ENCODE peak calls at places on chromosomes 13 and 19, in nine cellular contexts. D is activated effector memory CD4-positive, alpha-beta T cell treated with anti-CD3 and anti-CD28 coated beads, Interleukin-2, amount 50 U/mL, for 16 hours; R is CD8-positive, alpha-beta memory T cell; Q is NCI-H1694; K is stimulated activated CD4-positive, alpha-beta T cell treated with anti-CD3 and anti-CD28 coated beads, Interleukin-15, amount 100 ng/mL, for 1 hour; G is Right ventricle myocardium superior; Z is fibroblast of pulmonary artery; M is Caco-2; N is foreskin fibroblast. J is an unnamed sample.

GRCh38 chr13:99995503-99996176 is 14.1 kb downstream of the ZIC2 start:
- DNase-seq in M (no peak), Z (peak; percentile 21), D (no peak), N (no peak), K (no peak), Q (no peak), G (no peak), R (no peak), J (no peak)

GRCh38 chr19:42816901-42817300 is 51.4 kb upstream of the PSG8 start:
- DNase-seq in Z (no peak), D (no peak), N (peak; percentile 55), Q (no peak), M (no peak), K (no peak), G (no peak), R (no peak), J (no peak)

GRCh38 chr13:37490176-37490575 is 108.4 kb downstream of the POSTN start:
- DNase-seq in M (no peak), N (peak; percentile 43), K (no peak), Z (peak; percentile 16), G (no peak), Q (no peak), R (no peak), D (no peak), J (no peak)

GRCh38 chr13:30120133-30120822 is 187.1 kb downstream of the KATNAL1 start:
- DNase-seq in K (no peak), R (no peak), D (no peak), G (no peak), M (no peak), Q (no peak), Z (no peak), N (no peak), J (no peak)

GRCh38 chr19:44876930-44877530 is 14.0 kb upstream of the TOMM40 start:
- DNase-seq in Z (no peak), R (peak; percentile 20), G (no peak), Q (no peak), N (no peak), M (no peak), D (no peak), K (no peak), J (no peak)

GRCh38 chr19:46413262-46414031 is at the start of gene CCDC8:
- DNase-seq in D (no peak), Q (no peak), Z (peak; percentile 96), K (no peak), N (peak; percentile 97), R (no peak), M (no peak), G (peak; percentile 90), J (peak; percentile 89)

GRCh38 chr19:16608290-16608704 is 19.7 kb downstream of the MED26 start:
- DNase-seq in N (peak; percentile 91), R (no peak), Z (peak; percentile 90), D (no peak), G (peak; percentile 13), Q (no peak), M (no peak), K (no peak), J (no peak)

GRCh38 chr13:49495783-49496762 is at the start of gene PHF11:
- DNase-seq in D (peak; percentile 95), R (peak; percentile 92), Z (peak; percentile 66), M (peak; percentile 29), Q (no peak), K (peak; percentile 71), G (peak; percentile 90), N (peak; percentile 87), J (peak; percentile 75)

GRCh38 chr13:90510319-90510718 is 837.2 kb upstream of the MIR17HG start:
- DNase-seq in Z (no peak), D (no peak), R (no peak), K (no peak), Q (no peak), G (no peak), N (no peak), M (no peak), J (no peak)

GRCh38 chr19:47221080-47221841 is 9.7 kb downstream of the BBC3 start:
- DNase-seq in Z (no peak), N (no peak), K (no peak), D (no peak), Q (no peak), G (no peak), M (no peak), R (no peak), J (no peak)

GRCh38 chr13:67230243-67230773 is at the start of gene PCDH9:
- DNase-seq in N (peak; percentile 99), D (peak; percentile 92), K (peak; percentile 52), R (peak; percentile 84), M (peak; percentile 95), Z (peak; percentile 98), G (peak; percentile 98), Q (peak; percentile 91), J (peak; percentile 96)

GRCh38 chr13:111540486-111540885 is 220.0 kb downstream of the TEX29 start:
- DNase-seq in R (no peak), G (no peak), Z (no peak), M (no peak), N (no peak), K (no peak), D (no peak), Q (no peak), J (peak; percentile 44)

GRCh38 chr19:51689751-51690358 is 3.3 kb upstream of the SPACA6 start:
- DNase-seq in G (peak; percentile 58), M (peak; percentile 55), R (no peak), Q (no peak), D (no peak), K (no peak), Z (peak; percentile 64), N (peak; percentile 47), J (peak; percentile 82)

GRCh38 chr13:21933001-21933400 is 262.1 kb downstream of the FGF9 start:
- DNase-seq in Z (no peak), D (no peak), Q (no peak), M (no peak), R (no peak), N (no peak), G (no peak), K (no peak), J (no peak)

GRCh38 chr13:48142437-48142836 is 47.5 kb upstream of the MED4 start:
- DNase-seq in Z (no peak), M (no peak), Q (no peak), D (no peak), N (no peak), K (no peak), R (no peak), G (no peak), J (no peak)

GRCh38 chr19:40962460-40962961 is 28.6 kb upstream of the CYP2B6 start:
- DNase-seq in Z (peak; percentile 27), G (no peak), R (no peak), M (peak; percentile 16), N (peak; percentile 4), Q (no peak), D (no peak), K (no peak), J (no peak)

GRCh38 chr19:12867120-12868099 is 13.8 kb downstream of the DNASE2 start:
- DNase-seq in M (peak; percentile 58), Q (no peak), G (peak; percentile 72), Z (peak; percentile 61), N (peak; percentile 76), R (peak; percentile 65), K (peak; percentile 37), D (peak; percentile 88), J (peak; percentile 87)

GRCh38 chr19:49294401-49294800 is 30.6 kb downstream of the SLC6A16 start:
- DNase-seq in K (no peak), Z (no peak), N (no peak), G (no peak), D (no peak), R (no peak), M (peak; percentile 20), Q (no peak), J (no peak)

GRCh38 chr13:51942189-51942588 is 69.1 kb downstream of the ATP7B start:
- DNase-seq in R (no peak), Q (no peak), M (no peak), D (peak; percentile 69), K (no peak), N (no peak), Z (no peak), G (no peak), J (no peak)

GRCh38 chr19:38049105-38049649 is 142.2 kb downstream of the SIPA1L3 start:
- DNase-seq in Q (no peak), R (peak; percentile 68), N (peak; percentile 75), M (no peak), Z (peak; percentile 39), K (peak; percentile 17), D (peak; percentile 83), G (peak; percentile 18), J (no peak)

GRCh38 chr13:20848203-20848602 is 54.3 kb downstream of the XPO4 start:
- DNase-seq in D (no peak), G (no peak), R (no peak), K (no peak), M (no peak), Z (no peak), N (no peak), Q (no peak), J (no peak)

GRCh38 chr19:16002380-16002779 is 53.6 kb downstream of the OR10H4 start:
- DNase-seq in Q (no peak), N (peak; percentile 38), G (no peak), R (no peak), D (no peak), K (no peak), M (no peak), Z (peak; percentile 3), J (no peak)

GRCh38 chr13:110438776-110439175 is 122.7 kb downstream of the RAB20 start:
- DNase-seq in M (no peak), N (no peak), D (no peak), R (no peak), Q (no peak), G (no peak), K (no peak), Z (no peak), J (no peak)